ENCODE peak calls at places on chromosomes 11 and 22, in five cellular contexts. V is activated CD4-positive, alpha-beta T cell treated with anti-CD3 and anti-CD28 coated beads, Interleukin-2, amount 10 ng/mL, durations not matched to agents 7 days and 5 days; Z is pancreas; C is C1 segment of cervical spinal cord; O is CD8-positive, alpha-beta T cell. R is an unnamed sample.

GRCh38 chr22:36461665-36462474 is 19.6 kb downstream of the TXN2 start:
- DNase-seq in V (no peak), C (no peak), O (no peak), Z (peak), R (no peak)

GRCh38 chr11:1134848-1135445 is 22.8 kb upstream of the MUC5AC start:
- DNase-seq in O (no peak), V (no peak), C (no peak), Z (no peak), R (no peak)

GRCh38 chr11:69513196-69513595 is 31.7 kb downstream of the LINC01488 start:
- DNase-seq in V (no peak), O (no peak), C (no peak), Z (no peak), R (no peak)

GRCh38 chr11:65212226-65212801 is 30.6 kb downstream of the CAPN1 start:
- DNase-seq in C (no peak), O (no peak), Z (peak), V (no peak), R (peak)

GRCh38 chr11:47886096-47886495 is 37.9 kb upstream of the NUP160 start:
- DNase-seq in O (no peak), Z (no peak), V (peak), C (no peak), R (no peak)

GRCh38 chr11:102453286-102453797 is 777 bp upstream of the TMEM123 start:
- DNase-seq in V (no peak), O (no peak), Z (no peak), C (peak), R (no peak)

GRCh38 chr22:42270178-42270511 is 308 bp downstream of the TCF20 start:
- DNase-seq in C (no peak), O (peak), V (peak), Z (peak), R (no peak)

GRCh38 chr22:29265306-29265705 is 2.5 kb downstream of the RHBDD3 start:
- DNase-seq in O (no peak), Z (no peak), V (no peak), C (no peak), R (no peak)

GRCh38 chr11:86244063-86244521 is 461 bp upstream of the EED start:
- DNase-seq in Z (peak), V (peak), C (no peak), O (peak), R (peak)

R was measured in GM13977.